ENCODE peak calls at places on chromosomes 4 and X, in five cellular contexts. One of them, this sample, is unnamed.
A peak's percentile ranks its signal among the peaks of the same experiment; 100 is the strongest.

GRCh38 chr4:165678236-165678960 is 194.6 kb upstream of the TLL1 start:
- DNase-seq in PC-9: no peak
- DNase-seq in neural progenitor cell: no peak
- DNase-seq in mammary epithelial cell: no peak
- DNase-seq in A549: no peak
- DNase-seq in this sample: no peak

GRCh38 chrX:2608638-2609430 is 82.3 kb upstream of the CD99 start:
- DNase-seq in mammary epithelial cell: peak; percentile 84
- DNase-seq in A549: peak; percentile 89
- DNase-seq in PC-9: peak; percentile 82
- DNase-seq in neural progenitor cell: peak; percentile 88
- DNase-seq in this sample: peak; percentile 91

GRCh38 chr4:150207871-150208270 is 129.6 kb downstream of the DCLK2 start:
- DNase-seq in A549: no peak
- DNase-seq in neural progenitor cell: peak; percentile 9
- DNase-seq in mammary epithelial cell: peak; percentile 28
- DNase-seq in PC-9: no peak
- DNase-seq in this sample: no peak

GRCh38 chrX:129748265-129748664 is 9.5 kb downstream of the XPNPEP2 start:
- DNase-seq in PC-9: no peak
- DNase-seq in neural progenitor cell: no peak
- DNase-seq in A549: no peak
- DNase-seq in mammary epithelial cell: no peak
- DNase-seq in this sample: no peak

GRCh38 chr4:101157415-101158135 is 189.8 kb downstream of the PPP3CA start:
- DNase-seq in neural progenitor cell: no peak
- DNase-seq in mammary epithelial cell: no peak
- DNase-seq in A549: peak; percentile 25
- DNase-seq in PC-9: no peak
- DNase-seq in this sample: no peak

GRCh38 chr4:31100551-31100950 is 380.4 kb downstream of the PCDH7 start:
- DNase-seq in PC-9: no peak
- DNase-seq in mammary epithelial cell: no peak
- DNase-seq in A549: no peak
- DNase-seq in neural progenitor cell: no peak
- DNase-seq in this sample: no peak

GRCh38 chrX:112636288-112636687 is 43.5 kb downstream of the LHFPL1 start:
- DNase-seq in PC-9: no peak
- DNase-seq in neural progenitor cell: no peak
- DNase-seq in A549: no peak
- DNase-seq in mammary epithelial cell: no peak
- DNase-seq in this sample: no peak

GRCh38 chr4:48299560-48299959 is 29.9 kb upstream of the TEC start:
- DNase-seq in A549: no peak
- DNase-seq in mammary epithelial cell: no peak
- DNase-seq in neural progenitor cell: no peak
- DNase-seq in PC-9: no peak
- DNase-seq in this sample: no peak

GRCh38 chrX:82813671-82814078 is 694.4 kb upstream of the POU3F4 start:
- DNase-seq in A549: peak; percentile 86
- DNase-seq in PC-9: peak; percentile 45
- DNase-seq in mammary epithelial cell: peak; percentile 96
- DNase-seq in neural progenitor cell: no peak
- DNase-seq in this sample: peak; percentile 61

GRCh38 chr4:88335092-88335665 is 43.5 kb upstream of the HERC6 start:
- DNase-seq in neural progenitor cell: peak; percentile 8
- DNase-seq in A549: no peak
- DNase-seq in PC-9: no peak
- DNase-seq in mammary epithelial cell: no peak
- DNase-seq in this sample: no peak

GRCh38 chrX:30313322-30313721 is 4.1 kb upstream of the NR0B1 start:
- DNase-seq in mammary epithelial cell: no peak
- DNase-seq in A549: no peak
- DNase-seq in neural progenitor cell: no peak
- DNase-seq in PC-9: no peak
- DNase-seq in this sample: no peak

GRCh38 chr4:76194325-76194724 is 19.3 kb downstream of the SCARB2 start:
- DNase-seq in A549: peak; percentile 37
- DNase-seq in PC-9: no peak
- DNase-seq in neural progenitor cell: no peak
- DNase-seq in mammary epithelial cell: peak; percentile 96
- DNase-seq in this sample: no peak

GRCh38 chrX:68249904-68250303 is 183.4 kb downstream of the OPHN1 start:
- DNase-seq in neural progenitor cell: no peak
- DNase-seq in PC-9: no peak
- DNase-seq in mammary epithelial cell: no peak
- DNase-seq in A549: no peak
- DNase-seq in this sample: no peak

GRCh38 chrX:74931214-74931613 is 6.0 kb upstream of the NEXMIF start:
- DNase-seq in mammary epithelial cell: no peak
- DNase-seq in PC-9: no peak
- DNase-seq in neural progenitor cell: peak; percentile 20
- DNase-seq in A549: no peak
- DNase-seq in this sample: peak; percentile 37

GRCh38 chrX:68703369-68703768 is 55.9 kb downstream of the STARD8 start:
- DNase-seq in mammary epithelial cell: no peak
- DNase-seq in neural progenitor cell: no peak
- DNase-seq in A549: no peak
- DNase-seq in PC-9: no peak
- DNase-seq in this sample: peak; percentile 63

GRCh38 chr4:177562163-177562562 is 119.9 kb upstream of the AGA start:
- DNase-seq in PC-9: no peak
- DNase-seq in mammary epithelial cell: no peak
- DNase-seq in A549: no peak
- DNase-seq in neural progenitor cell: no peak
- DNase-seq in this sample: no peak

GRCh38 chrX:130975947-130976346 is 72.9 kb upstream of the ENOX2 start:
- DNase-seq in PC-9: peak; percentile 23
- DNase-seq in mammary epithelial cell: peak; percentile 30
- DNase-seq in neural progenitor cell: peak; percentile 53
- DNase-seq in A549: peak; percentile 57
- DNase-seq in this sample: peak; percentile 15

GRCh38 chr4:76206222-76206942 is 7.2 kb downstream of the SCARB2 start:
- DNase-seq in neural progenitor cell: no peak
- DNase-seq in A549: no peak
- DNase-seq in mammary epithelial cell: no peak
- DNase-seq in PC-9: no peak
- DNase-seq in this sample: no peak

GRCh38 chrX:44462851-44463250 is 79.8 kb downstream of the FUNDC1 start:
- DNase-seq in mammary epithelial cell: no peak
- DNase-seq in A549: no peak
- DNase-seq in PC-9: no peak
- DNase-seq in neural progenitor cell: no peak
- DNase-seq in this sample: no peak

GRCh38 chrX:40201486-40201885 is 103.7 kb upstream of the BCOR start:
- DNase-seq in A549: no peak
- DNase-seq in PC-9: no peak
- DNase-seq in neural progenitor cell: peak; percentile 37
- DNase-seq in mammary epithelial cell: no peak
- DNase-seq in this sample: peak; percentile 18

GRCh38 chrX:72021975-72022374 is 109.7 kb downstream of the RTL5 start:
- DNase-seq in PC-9: no peak
- DNase-seq in A549: peak; percentile 39
- DNase-seq in neural progenitor cell: peak; percentile 34
- DNase-seq in mammary epithelial cell: no peak
- DNase-seq in this sample: peak; percentile 50

GRCh38 chr4:141109983-141110382 is 23.3 kb downstream of the RNF150 start:
- DNase-seq in mammary epithelial cell: no peak
- DNase-seq in A549: no peak
- DNase-seq in PC-9: no peak
- DNase-seq in neural progenitor cell: peak; percentile 10
- DNase-seq in this sample: peak; percentile 26

GRCh38 chrX:149152941-149153340 is 352.2 kb downstream of the IDS start:
- DNase-seq in neural progenitor cell: no peak
- DNase-seq in mammary epithelial cell: peak; percentile 40
- DNase-seq in PC-9: no peak
- DNase-seq in A549: no peak
- DNase-seq in this sample: no peak

GRCh38 chr4:62292911-62293310 is 1092.8 kb downstream of the ADGRL3 start:
- DNase-seq in neural progenitor cell: no peak
- DNase-seq in PC-9: no peak
- DNase-seq in A549: no peak
- DNase-seq in mammary epithelial cell: no peak
- DNase-seq in this sample: no peak

GRCh38 chrX:130171446-130172126 is at the start of gene RAB33A:
- DNase-seq in mammary epithelial cell: no peak
- DNase-seq in neural progenitor cell: peak; percentile 56
- DNase-seq in PC-9: peak; percentile 9
- DNase-seq in A549: no peak
- DNase-seq in this sample: no peak

GRCh38 chrX:49753691-49754090 is 57.9 kb upstream of the PAGE1 start:
- DNase-seq in PC-9: no peak
- DNase-seq in A549: no peak
- DNase-seq in neural progenitor cell: no peak
- DNase-seq in mammary epithelial cell: no peak
- DNase-seq in this sample: no peak
- H3K27ac ChIP-seq in PC-9: no peak overlapping the region
- H3K27ac ChIP-seq in A549: no peak overlapping the region
- H3K27ac ChIP-seq in neural progenitor cell: no peak overlapping the region
- H3K27ac ChIP-seq in mammary epithelial cell: no peak overlapping the region
- H3K27ac ChIP-seq in this sample: no peak overlapping the region

GRCh38 chr4:158020175-158020574 is 152.7 kb downstream of the GASK1B start:
- DNase-seq in neural progenitor cell: no peak
- DNase-seq in PC-9: peak; percentile 8
- DNase-seq in A549: peak; percentile 53
- DNase-seq in mammary epithelial cell: peak; percentile 82
- DNase-seq in this sample: peak; percentile 56

GRCh38 chr4:158018831-158019230 is 154.0 kb downstream of the GASK1B start:
- DNase-seq in mammary epithelial cell: no peak
- DNase-seq in PC-9: no peak
- DNase-seq in neural progenitor cell: no peak
- DNase-seq in A549: no peak
- DNase-seq in this sample: no peak

GRCh38 chr4:158016511-158016910 is 156.3 kb downstream of the GASK1B start:
- DNase-seq in mammary epithelial cell: peak; percentile 65
- DNase-seq in neural progenitor cell: no peak
- DNase-seq in A549: no peak
- DNase-seq in PC-9: no peak
- DNase-seq in this sample: no peak

GRCh38 chr4:158020734-158021346 is 152.0 kb downstream of the GASK1B start:
- DNase-seq in A549: peak; percentile 51
- DNase-seq in mammary epithelial cell: peak; percentile 84
- DNase-seq in PC-9: peak; percentile 24
- DNase-seq in neural progenitor cell: no peak
- DNase-seq in this sample: peak; percentile 62

DNA sequence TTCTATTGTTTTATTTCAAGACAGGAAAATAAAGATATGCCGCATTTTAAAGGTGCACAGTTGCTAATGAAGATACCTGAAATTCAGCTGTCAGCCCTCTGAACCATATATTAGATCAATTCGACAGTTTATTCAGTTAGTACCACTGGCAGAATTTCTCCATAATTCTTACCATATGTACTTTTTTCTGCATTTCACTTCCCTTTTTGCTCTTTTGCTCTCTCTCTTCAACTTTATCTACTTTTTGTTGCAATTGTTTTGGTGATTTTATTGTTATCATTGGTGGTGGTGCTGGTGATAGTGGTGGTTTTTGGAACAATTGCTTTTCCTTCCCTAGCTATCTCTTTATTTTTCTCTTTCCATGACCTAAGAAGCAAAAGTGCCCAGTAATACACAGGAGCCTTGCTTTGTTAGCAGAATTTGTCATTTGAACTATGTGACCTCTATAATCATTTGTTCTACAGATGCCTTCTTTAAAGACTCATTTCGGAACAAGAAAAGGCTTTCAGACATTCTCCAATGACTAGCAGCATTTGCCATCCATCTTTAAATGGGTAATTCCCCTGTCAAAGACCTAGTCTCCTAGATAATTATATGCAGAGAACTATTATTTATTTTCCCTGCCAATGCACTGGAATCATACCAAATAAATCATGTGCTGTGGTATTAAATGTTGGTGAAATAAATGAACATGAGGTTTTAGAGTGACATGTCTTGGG is 154.6 kb downstream of the GASK1B start:
- DNase-seq in neural progenitor cell: no peak
- DNase-seq in PC-9: no peak
- DNase-seq in mammary epithelial cell: no peak
- DNase-seq in A549: no peak
- DNase-seq in this sample: no peak
- H3K4me2 ChIP-seq in neural progenitor cell: no peak overlapping the region
- H3K4me2 ChIP-seq in PC-9: no peak overlapping the region
- H3K4me2 ChIP-seq in mammary epithelial cell: no peak overlapping the region
- H3K4me2 ChIP-seq in A549: peak overlapping the region; percentile 9
- H3K4me2 ChIP-seq in this sample: no peak overlapping the region

DNA sequence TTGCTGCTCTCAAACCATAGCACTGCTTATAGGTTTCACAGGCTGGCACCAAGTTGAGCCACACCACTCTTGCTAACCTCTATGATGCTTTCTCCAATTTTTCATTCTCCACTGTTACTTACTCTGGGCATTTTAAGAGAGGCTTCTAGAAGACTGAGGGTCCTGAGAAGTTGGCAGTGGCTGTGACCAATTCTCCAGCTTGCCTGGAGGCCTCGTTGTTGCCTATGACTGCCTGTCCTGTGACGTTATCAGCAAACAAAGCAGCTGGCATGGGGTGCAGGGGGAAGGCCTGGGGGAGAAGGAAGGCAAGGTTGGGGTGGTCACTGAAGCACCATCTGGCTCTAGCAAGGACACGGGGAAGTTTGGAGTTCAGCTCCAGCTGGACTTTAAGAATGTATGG is 30.4 kb upstream of the PDLIM3 start:
- DNase-seq in mammary epithelial cell: no peak
- DNase-seq in PC-9: no peak
- DNase-seq in neural progenitor cell: no peak
- DNase-seq in A549: no peak
- DNase-seq in this sample: no peak
- H3K27ac ChIP-seq in mammary epithelial cell: no peak overlapping the region
- H3K27ac ChIP-seq in PC-9: no peak overlapping the region
- H3K27ac ChIP-seq in neural progenitor cell: no peak overlapping the region
- H3K27ac ChIP-seq in A549: no peak overlapping the region
- H3K27ac ChIP-seq in this sample: no peak overlapping the region

GRCh38 chr4:47075919-47076318 is 44.6 kb downstream of the GABRB1 start:
- DNase-seq in A549: no peak
- DNase-seq in mammary epithelial cell: no peak
- DNase-seq in PC-9: no peak
- DNase-seq in neural progenitor cell: no peak
- DNase-seq in this sample: no peak
- H3K4me2 ChIP-seq in A549: no peak overlapping the region
- H3K4me2 ChIP-seq in mammary epithelial cell: no peak overlapping the region
- H3K4me2 ChIP-seq in PC-9: no peak overlapping the region
- H3K4me2 ChIP-seq in neural progenitor cell: peak overlapping the region; percentile 50
- H3K4me2 ChIP-seq in this sample: no peak overlapping the region

This sample was measured in mesendoderm.